ENCODE peak calls at places on chromosomes 5 and 9, in nine cellular contexts. C is GM12864, E is breast epithelium, O is bronchial epithelial cell, X is Peyer's patch, D is uterus, I is cardiac fibroblast, G is lower leg skin, K is fibroblast of villous mesenchyme. F is an unnamed sample.

GRCh38 chr5:106094836-106095235 is 1575.9 kb downstream of the EFNA5 start:
- DNase-seq in I (no peak), G (no peak), D (no peak), E (no peak), C (no peak), O (no peak), K (no peak), X (no peak), F (no peak)

GRCh38 chr5:20113031-20113685 is 125.2 kb upstream of the CDH18 start:
- DNase-seq in I (peak), C (no peak), E (no peak), O (no peak), K (no peak), X (no peak), D (no peak), G (no peak), F (no peak)

GRCh38 chr9:92328225-92328624 is 2.5 kb downstream of the CENPP start:
- DNase-seq in I (peak), O (peak), G (no peak), D (no peak), X (no peak), K (peak), E (no peak), C (no peak), F (peak)

GRCh38 chr9:88872171-88872946 is 118.9 kb upstream of the S1PR3 start:
- DNase-seq in O (no peak), C (no peak), D (no peak), E (no peak), G (no peak), K (no peak), I (no peak), X (no peak), F (no peak)

GRCh38 chr5:98349251-98349989 is 424.0 kb upstream of the RGMB start:
- DNase-seq in C (no peak), I (peak), G (no peak), X (no peak), E (no peak), K (peak), D (no peak), O (peak), F (peak)

GRCh38 chr9:122377241-122378164 is 6.7 kb downstream of the PTGS1 start:
- DNase-seq in C (no peak), I (no peak), E (no peak), K (peak), X (peak), D (no peak), O (no peak), G (peak), F (no peak)

GRCh38 chr5:100970646-100971045 is 67.6 kb upstream of the ST8SIA4 start:
- DNase-seq in G (no peak), C (no peak), I (no peak), K (no peak), D (no peak), E (no peak), O (no peak), X (no peak), F (no peak)

GRCh38 chr5:98927242-98927987 is 1.4 kb downstream of the CHD1 start:
- DNase-seq in I (peak), X (peak), C (peak), D (peak), O (peak), G (no peak), E (peak), K (peak), F (peak)

GRCh38 chr5:68348447-68349222 is 133.1 kb downstream of the PIK3R1 start:
- DNase-seq in X (no peak), E (no peak), D (no peak), K (no peak), C (no peak), I (no peak), G (no peak), O (no peak), F (no peak)

GRCh38 chr9:137369111-137369787 is 53.7 kb downstream of the EXD3 start:
- DNase-seq in E (no peak), G (peak), I (no peak), X (no peak), C (no peak), O (no peak), K (no peak), D (no peak), F (no peak)

GRCh38 chr9:111926421-111926875 is 29.8 kb downstream of the UGCG start:
- DNase-seq in C (peak), X (peak), D (no peak), O (no peak), K (peak), I (peak), E (no peak), G (no peak), F (no peak)

GRCh38 chr5:43313854-43314457 is 744 bp upstream of the HMGCS1 start:
- DNase-seq in D (peak), O (no peak), X (no peak), G (no peak), I (peak), K (no peak), C (no peak), E (peak), F (no peak)

GRCh38 chr5:109826-110225 is 17.9 kb downstream of the PLEKHG4B start:
- DNase-seq in G (no peak), C (no peak), I (no peak), X (no peak), D (no peak), K (no peak), O (no peak), E (no peak), F (no peak)

GRCh38 chr9:127360829-127361228 is 36.1 kb upstream of the SLC2A8 start:
- DNase-seq in I (peak), G (no peak), K (peak), X (peak), C (no peak), D (peak), O (peak), E (no peak), F (peak)

GRCh38 chr9:81632599-81632998 is 56.7 kb downstream of the TLE1 start:
- DNase-seq in E (no peak), I (peak), X (no peak), O (peak), K (peak), G (no peak), D (no peak), C (no peak), F (no peak)

GRCh38 chr5:150598821-150599273 is 41.6 kb upstream of the SYNPO start:
- DNase-seq in C (no peak), G (no peak), K (no peak), X (no peak), D (no peak), E (no peak), O (peak), I (no peak), F (peak)

GRCh38 chr5:140042551-140043507 is at the start of gene NRG2:
- DNase-seq in X (peak), I (peak), O (no peak), D (peak), G (peak), E (no peak), K (peak), C (no peak), F (peak)

GRCh38 chr5:136246122-136246521 is 53.2 kb upstream of the SMIM32 start:
- DNase-seq in X (no peak), O (peak), D (no peak), C (no peak), G (no peak), E (no peak), I (no peak), K (no peak), F (peak)

GRCh38 chr5:79093762-79094161 is 17.8 kb upstream of the BHMT start:
- DNase-seq in O (no peak), D (no peak), X (no peak), C (no peak), K (no peak), E (no peak), G (no peak), I (no peak), F (no peak)

GRCh38 chr5:91229031-91229623 is 154.0 kb downstream of the ARRDC3 start:
- DNase-seq in E (no peak), I (no peak), C (no peak), G (no peak), D (no peak), K (no peak), O (peak), X (no peak), F (peak)

GRCh38 chr5:158869092-158869491 is 230.6 kb downstream of the EBF1 start:
- DNase-seq in O (no peak), X (no peak), G (no peak), K (no peak), D (no peak), I (no peak), C (no peak), E (no peak), F (no peak)

GRCh38 chr5:31638286-31638685 is 645 bp upstream of the PDZD2 start:
- DNase-seq in X (no peak), E (no peak), I (peak), O (no peak), K (no peak), G (peak), D (peak), C (no peak), F (no peak)

GRCh38 chr5:139725073-139725830 is 70.4 kb upstream of the PSD2 start:
- DNase-seq in I (peak), D (peak), E (no peak), K (peak), X (peak), C (no peak), O (no peak), G (no peak), F (no peak)

GRCh38 chr9:116494815-116495634 is 192.1 kb upstream of the TRIM32 start:
- DNase-seq in E (no peak), O (peak), C (no peak), D (no peak), K (no peak), G (no peak), I (no peak), X (peak), F (peak)

GRCh38 chr5:154157483-154158378 is 32.8 kb upstream of the GALNT10 start:
- DNase-seq in C (no peak), O (no peak), X (no peak), I (no peak), E (peak), K (no peak), D (no peak), G (no peak), F (no peak)

GRCh38 chr9:4837768-4838546 is 45.2 kb downstream of the RCL1 start:
- DNase-seq in K (peak), G (no peak), E (no peak), C (no peak), X (no peak), D (no peak), I (peak), O (no peak), F (no peak)

GRCh38 chr5:123813937-123814624 is 302.1 kb downstream of the CSNK1G3 start:
- DNase-seq in E (no peak), G (no peak), X (no peak), I (peak), D (no peak), O (peak), K (peak), C (no peak), F (peak)

GRCh38 chr9:36818965-36819870 is 214.8 kb downstream of the PAX5 start:
- DNase-seq in D (no peak), I (no peak), E (no peak), O (no peak), G (peak), K (no peak), C (no peak), X (peak), F (no peak)

GRCh38 chr9:69324549-69325401 is at the start of gene ENTREP1:
- DNase-seq in O (peak), E (peak), C (no peak), I (peak), G (peak), K (peak), D (peak), X (peak), F (peak)

GRCh38 chr5:42949348-42950090 is 90.6 kb downstream of the ANXA2R start:
- DNase-seq in K (peak), G (peak), D (peak), X (peak), I (peak), O (peak), C (peak), E (no peak), F (peak)

GRCh38 chr5:148620696-148621095 is 33.6 kb downstream of the HTR4 start:
- DNase-seq in X (no peak), G (no peak), K (no peak), O (no peak), I (no peak), D (no peak), C (no peak), E (no peak), F (no peak)

GRCh38 chr5:133460172-133460758 is 152.1 kb downstream of the FSTL4 start:
- DNase-seq in G (no peak), I (peak), O (peak), E (no peak), D (no peak), C (no peak), X (no peak), K (peak), F (peak)

GRCh38 chr9:136848393-136849037 is 694 bp upstream of the PHPT1 start:
- DNase-seq in K (peak), G (peak), X (peak), E (no peak), O (peak), D (no peak), C (no peak), I (no peak), F (peak)

GRCh38 chr9:129981180-129981907 is 61.6 kb downstream of the FNBP1 start:
- DNase-seq in O (no peak), K (peak), C (no peak), X (peak), E (no peak), I (peak), D (no peak), G (no peak), F (no peak)

GRCh38 chr9:113636165-113636564 is 172.6 kb downstream of the RGS3 start:
- DNase-seq in O (no peak), C (no peak), X (peak), K (no peak), D (no peak), E (no peak), G (peak), I (peak), F (no peak)

GRCh38 chr5:178385472-178385853 is 152.9 kb upstream of the PHYKPL start:
- DNase-seq in O (peak), K (no peak), D (no peak), I (no peak), X (no peak), C (no peak), E (no peak), G (no peak), F (no peak)

GRCh38 chr5:141343242-141343952 is at the start of gene PCDHGA3:
- DNase-seq in O (peak), E (no peak), I (peak), G (no peak), C (no peak), D (no peak), X (no peak), K (peak), F (peak)

GRCh38 chr5:177478711-177479646 is 5.5 kb upstream of the DBN1 start:
- DNase-seq in D (peak), C (no peak), X (peak), I (peak), E (peak), K (peak), G (peak), O (peak), F (peak)

DNA sequence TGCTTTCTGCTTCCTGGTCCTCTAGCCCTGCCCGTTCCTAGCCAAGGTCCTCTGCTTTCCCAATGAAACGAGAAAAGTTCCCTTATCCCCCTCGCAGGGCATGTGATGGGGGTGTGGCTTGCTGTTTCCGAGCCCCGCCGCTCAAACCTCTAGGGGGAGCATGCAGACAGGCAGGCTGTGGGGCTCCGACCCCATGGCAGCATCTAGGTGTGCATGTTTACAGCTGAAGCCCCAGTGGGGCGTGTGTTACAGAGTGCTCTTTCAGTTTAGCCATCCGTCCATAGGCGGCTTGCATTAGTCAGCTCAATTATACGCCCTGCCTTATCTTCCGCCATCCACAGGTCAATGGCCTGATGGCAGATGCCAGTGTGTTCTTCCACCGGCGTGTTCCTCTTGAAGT is 48.3 kb upstream of the SPATA31E1 start:
- DNase-seq in O (no peak), C (no peak), X (peak), I (no peak), G (no peak), D (no peak), K (no peak), E (no peak), F (no peak)
- H3K4me3 ChIP-seq in O (no peak), C (no peak), X (no peak), I (no peak), G (no peak), D (no peak), K (no peak), E (no peak), F (no peak)

GRCh38 chr5:35134278-35135030 is 86.7 kb upstream of the AGXT2 start:
- DNase-seq in E (no peak), K (no peak), D (no peak), I (no peak), O (no peak), X (no peak), C (no peak), G (no peak), F (no peak)

GRCh38 chr5:35141739-35142138 is 88.5 kb downstream of the PRLR start:
- DNase-seq in K (no peak), O (no peak), E (no peak), X (no peak), D (no peak), C (no peak), I (no peak), G (no peak), F (no peak)

GRCh38 chr5:35136386-35136785 is 88.6 kb upstream of the AGXT2 start:
- DNase-seq in O (peak), G (no peak), E (no peak), I (peak), C (no peak), K (peak), D (no peak), X (no peak), F (peak)

GRCh38 chr5:35135239-35135700 is 87.5 kb upstream of the AGXT2 start:
- DNase-seq in D (no peak), K (no peak), I (no peak), X (no peak), G (no peak), C (no peak), E (no peak), O (no peak), F (no peak)

GRCh38 chr5:35138232-35138631 is 90.5 kb upstream of the AGXT2 start:
- DNase-seq in E (no peak), D (no peak), C (no peak), X (no peak), I (peak), O (no peak), G (no peak), K (peak), F (no peak)
- TF ChIP-seq CTCF in E (no peak), D (no peak), C (no peak), X (no peak), I (no peak), O (no peak), G (no peak), K (no peak), F (no peak)

DNA sequence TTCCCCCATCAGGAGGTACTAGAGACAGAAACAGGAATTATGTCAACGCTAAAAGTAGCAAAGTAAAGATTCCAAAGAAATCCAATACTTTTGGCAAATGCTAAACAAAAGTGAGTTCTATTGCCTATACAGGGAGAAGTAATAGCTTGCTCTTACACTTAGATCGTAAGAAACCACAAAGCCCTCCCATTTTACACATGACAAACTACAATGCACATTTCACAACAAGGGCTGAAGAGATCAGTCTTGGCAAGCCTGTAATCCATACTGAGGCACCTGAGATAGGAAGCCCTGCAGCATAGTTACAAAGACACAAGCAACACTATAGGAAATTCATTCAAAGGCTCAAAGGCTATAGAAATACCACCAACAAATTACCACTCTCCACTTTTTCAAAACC is 7.7 kb downstream of the HNRNPK start:
- DNase-seq in I (no peak), C (no peak), O (peak), K (no peak), D (no peak), X (no peak), E (no peak), G (no peak), F (peak)
- H3K4me3 ChIP-seq in I (no peak), C (no peak), O (no peak), K (no peak), D (no peak), X (no peak), E (no peak), G (no peak), F (no peak)

GRCh38 chr5:93250431-93250830 is 330.6 kb downstream of the NR2F1-AS1 start:
- DNase-seq in I (peak), E (no peak), G (no peak), X (no peak), D (no peak), C (no peak), K (no peak), O (no peak), F (no peak)

GRCh38 chr5:93251347-93251746 is 329.7 kb downstream of the NR2F1-AS1 start:
- DNase-seq in E (no peak), G (no peak), I (no peak), K (no peak), C (no peak), O (no peak), D (no peak), X (no peak), F (no peak)

GRCh38 chr5:93247126-93247525 is 333.9 kb downstream of the NR2F1-AS1 start:
- DNase-seq in C (no peak), E (no peak), G (no peak), K (no peak), I (no peak), X (no peak), O (no peak), D (no peak), F (no peak)

GRCh38 chr5:93249651-93250289 is 331.2 kb downstream of the NR2F1-AS1 start:
- DNase-seq in D (no peak), X (no peak), C (no peak), O (peak), E (no peak), I (peak), G (no peak), K (peak), F (peak)

DNA sequence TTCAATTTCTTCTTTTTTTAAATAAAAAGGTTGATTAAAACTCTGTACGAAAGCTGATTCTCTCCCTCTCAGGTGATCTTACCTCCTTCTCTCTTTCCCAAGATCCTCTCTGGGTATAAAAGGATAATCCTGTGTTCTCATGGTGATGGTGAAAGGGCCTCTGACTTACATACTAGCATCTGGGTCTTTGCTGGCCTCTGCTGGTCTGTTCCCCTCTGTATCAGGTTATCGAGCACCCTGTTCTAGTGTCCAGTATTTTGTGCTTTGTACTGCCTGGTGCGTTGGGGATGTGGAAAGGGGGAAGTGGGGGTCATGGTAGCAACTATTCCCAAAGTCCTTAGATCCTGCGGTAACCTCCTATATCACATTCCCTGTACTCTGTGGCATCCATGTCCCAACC is 328.9 kb downstream of the NR2F1-AS1 start:
- DNase-seq in X (no peak), E (no peak), D (no peak), O (no peak), C (no peak), I (peak), K (no peak), G (no peak), F (no peak)
- TF ChIP-seq CTCF in X (no peak), E (no peak), D (no peak), O (no peak), C (no peak), I (peak), K (peak), G (no peak), F (peak)